ENCODE peak calls at places on chromosome 6, in seven cellular contexts. W is sigmoid colon, O is tibial nerve, B is upper lobe of left lung, V is H1, Z is A549, H is stomach. E is an unnamed sample. For H3K4me1, the result is how much of the 10 kb centered on the place peaks cover.

GRCh38 chr6:131381694-131382093 is 191.3 kb upstream of the ARG1 start:
- DNase-seq in W (no peak), O (no peak), B (no peak), V (no peak), Z (no peak), H (no peak), E (no peak)

GRCh38 chr6:6008648-6009421 is 2.1 kb upstream of the NRN1 start:
- DNase-seq in W (peak), O (peak), B (peak), V (no peak), Z (peak), H (peak), E (peak)

GRCh38 chr6:109840034-109840433 is 138.1 kb upstream of the GPR6 start:
- DNase-seq in W (no peak), O (no peak), B (no peak), V (no peak), Z (no peak), H (no peak), E (no peak)

GRCh38 chr6:132520953-132521352 is 8.0 kb upstream of the STX7 start:
- DNase-seq in W (no peak), O (no peak), B (no peak), V (no peak), Z (no peak), H (no peak), E (no peak)

GRCh38 chr6:5995705-5996686 is 10.7 kb downstream of the NRN1 start:
- DNase-seq in W (peak), O (peak), B (peak), V (no peak), Z (no peak), H (no peak), E (peak)

GRCh38 chr6:151763303-151763702 is 44.2 kb upstream of the ESR1 start:
- DNase-seq in W (no peak), O (no peak), B (no peak), V (no peak), Z (no peak), H (no peak), E (no peak)

GRCh38 chr6:33320315-33321181 is 3.0 kb upstream of the ZBTB22 start:
- DNase-seq in W (peak), O (peak), B (no peak), V (no peak), Z (no peak), H (peak), E (peak)

GRCh38 chr6:156699017-156699421 is 78.2 kb upstream of the ARID1B start:
- DNase-seq in W (no peak), O (no peak), B (no peak), V (no peak), Z (peak), H (no peak), E (no peak)

GRCh38 chr6:52543262-52543661 is 33.6 kb downstream of the TRAM2 start:
- DNase-seq in W (no peak), O (no peak), B (no peak), V (no peak), Z (no peak), H (no peak), E (no peak)

GRCh38 chr6:35050291-35050987 is 90.7 kb downstream of the TCP11 start:
- DNase-seq in W (peak), O (no peak), B (no peak), V (no peak), Z (no peak), H (no peak), E (no peak)

GRCh38 chr6:25441658-25442276 is 162.6 kb downstream of the CARMIL1 start:
- DNase-seq in W (no peak), O (no peak), B (no peak), V (no peak), Z (no peak), H (no peak), E (no peak)

GRCh38 chr6:138971601-138972000 is 16.5 kb downstream of the REPS1 start:
- DNase-seq in W (no peak), O (no peak), B (no peak), V (no peak), Z (no peak), H (no peak), E (no peak)

GRCh38 chr6:89117285-89118108 is at the start of gene SRSF12:
- DNase-seq in W (no peak), O (no peak), B (peak), V (no peak), Z (peak), H (peak), E (peak)

GRCh38 chr6:408599-409102 is 17.1 kb downstream of the IRF4 start:
- DNase-seq in W (no peak), O (no peak), B (peak), V (no peak), Z (peak), H (no peak), E (no peak)

GRCh38 chr6:123418101-123418500 is 218.6 kb downstream of the TRDN start:
- DNase-seq in W (no peak), O (no peak), B (no peak), V (no peak), Z (no peak), H (no peak), E (no peak)

GRCh38 chr6:78605909-78606446 is 261.4 kb upstream of the IRAK1BP1 start:
- DNase-seq in W (no peak), O (no peak), B (no peak), V (no peak), Z (no peak), H (no peak), E (no peak)

DNA sequence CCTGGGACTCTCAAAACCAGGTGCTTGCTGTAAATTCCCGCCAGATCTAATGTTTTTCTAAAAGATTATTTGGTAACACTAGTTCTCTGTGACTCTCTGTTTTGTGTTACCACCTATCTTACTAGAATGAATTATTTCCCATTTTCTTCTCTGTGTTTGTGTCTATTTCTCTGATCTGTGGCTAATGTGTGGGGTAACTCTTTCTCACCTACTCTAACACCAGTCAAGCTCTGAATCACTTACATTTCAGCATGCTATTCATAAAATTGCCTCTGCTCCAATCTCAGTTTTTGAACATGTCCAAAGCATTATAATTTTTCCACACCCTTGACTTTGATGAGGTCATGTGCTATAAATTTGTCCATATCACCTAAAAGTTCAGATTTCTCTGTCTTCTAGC is 23.2 kb upstream of the COL19A1 start:
- DNase-seq in W (no peak), O (no peak), B (no peak), V (no peak), Z (no peak), H (no peak), E (no peak)
- TF ChIP-seq EP300 in W (no peak), O (no peak), B (no peak), V (no peak), Z (no peak), H (no peak), E (no peak)

GRCh38 chr6:42318485-42318884 is 100.8 kb upstream of the MRPS10 start:
- DNase-seq in W (no peak), O (no peak), B (no peak), V (no peak), Z (no peak), H (no peak), E (no peak)
- H3K4me1 ChIP-seq in W (under half), O (under half), B (under half), V (under half), Z (under half), H (under half), E (under half)

DNA sequence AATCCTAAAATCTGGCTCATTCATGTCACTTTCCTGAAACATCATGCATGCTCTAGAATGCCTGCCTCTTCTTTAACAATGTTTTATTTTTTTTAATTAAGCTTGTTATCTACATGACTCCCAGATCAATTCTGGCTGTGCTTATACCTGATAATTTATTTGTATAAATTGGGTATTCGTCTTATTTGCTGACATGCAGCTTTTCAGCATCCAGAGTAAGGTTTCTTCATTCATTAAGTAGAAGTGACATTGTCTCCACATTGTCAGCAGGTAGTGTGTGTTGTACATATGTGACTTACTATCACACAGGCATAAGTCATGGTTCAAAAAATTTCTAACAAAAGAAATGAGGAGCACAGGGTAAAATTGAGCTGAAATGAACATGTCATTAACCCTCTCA is 157.3 kb downstream of the OPRM1 start:
- DNase-seq in W (no peak), O (no peak), B (no peak), V (no peak), Z (no peak), H (no peak), E (no peak)
- TF ChIP-seq EP300 in W (no peak), O (no peak), B (no peak), V (no peak), Z (no peak), H (no peak), E (no peak)

GRCh38 chr6:143958839-143959399 is 49.1 kb downstream of the PLAGL1 start:
- DNase-seq in W (no peak), O (no peak), B (no peak), V (peak), Z (no peak), H (no peak), E (no peak)
- H3K4me1 ChIP-seq in W (under half), O (under half), B (under half), V (half or more), Z (under half), H (under half), E (under half)

GRCh38 chr6:27135087-27135657 is 112.3 kb upstream of the PRSS16 start:
- DNase-seq in W (no peak), O (no peak), B (no peak), V (no peak), Z (no peak), H (no peak), E (no peak)
- TF ChIP-seq EP300 in W (no peak), O (no peak), B (no peak), V (no peak), Z (no peak), H (no peak), E (no peak)

DNA sequence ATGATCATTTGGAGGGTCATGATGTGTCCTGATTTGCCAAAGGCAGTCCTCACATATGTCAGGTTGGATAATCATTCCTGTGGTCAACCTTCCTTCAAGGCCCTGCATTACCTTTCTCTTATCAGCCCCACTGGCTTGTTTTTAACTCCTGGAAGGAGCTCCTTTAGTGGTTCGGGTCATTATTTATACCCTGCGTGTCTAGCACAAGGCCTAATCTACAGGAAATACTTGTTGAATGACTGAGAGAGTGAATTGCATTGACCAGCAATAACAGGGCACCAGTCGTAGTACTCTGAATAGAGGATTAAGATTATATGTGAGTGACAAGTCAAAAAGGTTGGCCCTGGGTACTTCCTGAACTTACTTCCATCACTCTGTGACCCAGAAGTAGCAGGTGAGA is 4.5 kb downstream of the HIVEP2 start:
- DNase-seq in W (no peak), O (no peak), B (no peak), V (no peak), Z (no peak), H (no peak), E (no peak)
- H3K4me1 ChIP-seq in W (under half), O (under half), B (under half), V (under half), Z (under half), H (under half), E (under half)